ENCODE peak calls at places on chromosomes 2 and 18, in ten cellular contexts. B is CD8-positive, alpha-beta T cell; J is mucosa of descending colon; G is thyroid gland; T is astrocyte of the spinal cord; Z is fibroblast of the aortic adventitia; V is SJSA1; R is CD4-positive, alpha-beta memory T cell; L is AG10803; U is ovary. Y is an unnamed sample.

GRCh38 chr2:100189395-100189794 is 47.0 kb upstream of the AFF3 start:
- DNase-seq in B (no peak), J (no peak), G (no peak), T (no peak), Z (no peak), V (no peak), R (no peak), L (no peak), U (no peak), Y (no peak)

GRCh38 chr18:5980721-5981120 is 85.4 kb upstream of the TMEM200C start:
- DNase-seq in B (no peak), J (no peak), G (no peak), T (no peak), Z (no peak), V (no peak), R (no peak), L (no peak), U (no peak), Y (no peak)

GRCh38 chr18:76983613-76984051 is 149.0 kb downstream of the MBP start:
- DNase-seq in B (no peak), J (no peak), G (no peak), T (no peak), Z (no peak), V (no peak), R (no peak), L (no peak), U (no peak), Y (no peak)

GRCh38 chr2:135831180-135831812 is 5.7 kb downstream of the LCT start:
- DNase-seq in B (no peak), J (peak), G (no peak), T (no peak), Z (no peak), V (no peak), R (no peak), L (no peak), U (no peak), Y (no peak)

GRCh38 chr2:239380831-239381708 is 19.8 kb downstream of the HDAC4 start:
- DNase-seq in B (peak), J (peak), G (peak), T (no peak), Z (no peak), V (no peak), R (peak), L (no peak), U (no peak), Y (no peak)

GRCh38 chr2:37875332-37875976 is 49.6 kb upstream of the RMDN2 start:
- DNase-seq in B (no peak), J (no peak), G (no peak), T (no peak), Z (no peak), V (no peak), R (no peak), L (no peak), U (no peak), Y (no peak)

GRCh38 chr2:134348239-134348638 is 94.4 kb downstream of the MGAT5 start:
- DNase-seq in B (no peak), J (no peak), G (no peak), T (peak), Z (peak), V (peak), R (no peak), L (peak), U (no peak), Y (no peak)

GRCh38 chr2:108971661-108972566 is 17.1 kb downstream of the EDAR start:
- DNase-seq in B (no peak), J (peak), G (no peak), T (peak), Z (peak), V (no peak), R (no peak), L (peak), U (no peak), Y (peak)

GRCh38 chr2:36516136-36516870 is 81.7 kb downstream of the FEZ2 start:
- DNase-seq in B (no peak), J (no peak), G (peak), T (peak), Z (peak), V (peak), R (no peak), L (peak), U (no peak), Y (no peak)

GRCh38 chr2:24877646-24878045 is 42.4 kb downstream of the ADCY3 start:
- DNase-seq in B (no peak), J (no peak), G (no peak), T (no peak), Z (no peak), V (no peak), R (no peak), L (no peak), U (no peak), Y (no peak)

GRCh38 chr2:188449992-188450391 is 158.3 kb downstream of the GULP1 start:
- DNase-seq in B (no peak), J (no peak), G (no peak), T (no peak), Z (peak), V (no peak), R (no peak), L (no peak), U (no peak), Y (no peak)

GRCh38 chr2:25079050-25079635 is 37.3 kb downstream of the EFR3B start:
- DNase-seq in B (no peak), J (no peak), G (no peak), T (no peak), Z (no peak), V (no peak), R (no peak), L (no peak), U (no peak), Y (no peak)

GRCh38 chr2:42877936-42878335 is 85.6 kb upstream of the HAAO start:
- DNase-seq in B (no peak), J (no peak), G (no peak), T (no peak), Z (no peak), V (no peak), R (no peak), L (no peak), U (no peak), Y (no peak)

GRCh38 chr2:147430408-147430807 is 414.4 kb upstream of the ACVR2A start:
- DNase-seq in B (no peak), J (peak), G (no peak), T (no peak), Z (no peak), V (no peak), R (no peak), L (no peak), U (no peak), Y (no peak)

GRCh38 chr2:233934524-233934923 is 17.4 kb downstream of the TRPM8 start:
- DNase-seq in B (no peak), J (no peak), G (no peak), T (no peak), Z (no peak), V (no peak), R (no peak), L (no peak), U (no peak), Y (no peak)

GRCh38 chr2:115165529-115166109 is 723.2 kb downstream of the DPP10 start:
- DNase-seq in B (no peak), J (peak), G (no peak), T (peak), Z (peak), V (no peak), R (no peak), L (peak), U (no peak), Y (peak)

GRCh38 chr18:26436176-26437031 is 111.9 kb downstream of the KCTD1 start:
- DNase-seq in B (no peak), J (no peak), G (no peak), T (peak), Z (peak), V (peak), R (no peak), L (peak), U (no peak), Y (no peak)

GRCh38 chr2:224438726-224439125 is 36.8 kb upstream of the FAM124B start:
- DNase-seq in B (no peak), J (no peak), G (no peak), T (no peak), Z (no peak), V (no peak), R (no peak), L (no peak), U (no peak), Y (no peak)

GRCh38 chr2:160174322-160174721 is 25.8 kb downstream of the ITGB6 start:
- DNase-seq in B (no peak), J (no peak), G (no peak), T (no peak), Z (no peak), V (no peak), R (no peak), L (no peak), U (no peak), Y (no peak)

GRCh38 chr2:120390381-120391055 is 44.6 kb downstream of the INHBB start:
- DNase-seq in B (no peak), J (no peak), G (no peak), T (no peak), Z (no peak), V (no peak), R (no peak), L (no peak), U (no peak), Y (no peak)

GRCh38 chr18:45197526-45197970 is 417.7 kb upstream of the SLC14A2 start:
- DNase-seq in B (no peak), J (no peak), G (peak), T (peak), Z (peak), V (peak), R (no peak), L (peak), U (no peak), Y (no peak)

GRCh38 chr18:57230861-57231260 is 84.0 kb downstream of the BOD1L2 start:
- DNase-seq in B (no peak), J (no peak), G (no peak), T (no peak), Z (no peak), V (no peak), R (no peak), L (no peak), U (no peak), Y (no peak)

GRCh38 chr18:79577451-79578395 is 101.9 kb upstream of the CTDP1 start:
- DNase-seq in B (no peak), J (peak), G (peak), T (no peak), Z (no peak), V (peak), R (no peak), L (no peak), U (peak), Y (no peak)

GRCh38 chr2:10882568-10882967 is 29.2 kb upstream of the KCNF1 start:
- DNase-seq in B (no peak), J (no peak), G (no peak), T (no peak), Z (no peak), V (no peak), R (no peak), L (no peak), U (no peak), Y (no peak)
- H3K4me3 ChIP-seq in B (no peak), J (no peak), G (no peak), T (no peak), Z (no peak), V (no peak), R (no peak), L (no peak), U (no peak), Y (no peak)

GRCh38 chr2:110101911-110102774 is 13.5 kb downstream of the MALL start:
- DNase-seq in B (no peak), J (peak), G (no peak), T (peak), Z (no peak), V (no peak), R (no peak), L (peak), U (no peak), Y (peak)

GRCh38 chr2:110099036-110099420 is 16.6 kb downstream of the MALL start:
- DNase-seq in B (no peak), J (no peak), G (no peak), T (no peak), Z (no peak), V (no peak), R (no peak), L (peak), U (no peak), Y (no peak)

GRCh38 chr2:110099471-110100225 is 16.0 kb downstream of the MALL start:
- DNase-seq in B (no peak), J (no peak), G (no peak), T (no peak), Z (no peak), V (no peak), R (no peak), L (no peak), U (no peak), Y (no peak)

GRCh38 chr2:110103060-110103961 is 12.3 kb downstream of the MALL start:
- DNase-seq in B (no peak), J (peak), G (no peak), T (no peak), Z (no peak), V (no peak), R (no peak), L (no peak), U (no peak), Y (no peak)

DNA sequence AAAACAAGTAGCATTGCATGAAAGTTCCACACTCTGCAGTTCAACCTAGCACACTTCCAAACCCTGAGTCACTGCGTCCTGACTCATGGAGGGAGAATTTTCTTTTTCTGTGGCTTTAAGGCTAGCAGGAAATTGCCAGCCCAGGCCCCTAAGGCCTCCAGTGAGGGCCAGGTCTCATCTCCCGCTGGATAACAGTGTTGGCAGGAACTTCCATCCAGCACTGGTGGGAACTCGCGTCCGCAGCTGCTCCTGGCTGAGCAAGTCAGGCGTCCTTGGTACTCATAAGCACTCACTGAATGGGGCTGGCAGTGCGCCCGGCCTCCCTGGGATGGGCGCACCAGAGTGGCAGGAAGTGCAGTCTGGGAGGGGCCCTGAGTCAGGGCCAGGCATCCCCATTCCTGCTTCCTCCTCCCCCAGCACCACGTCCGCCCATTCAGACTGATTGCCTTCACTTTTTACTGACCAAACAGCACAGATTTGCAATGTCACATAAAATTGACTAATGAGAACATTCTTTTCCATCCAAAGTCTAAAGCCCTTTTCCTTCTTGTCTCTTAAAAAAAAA is 14.3 kb downstream of the MALL start:
- DNase-seq in B (no peak), J (peak), G (peak), T (peak), Z (peak), V (peak), R (no peak), L (peak), U (peak), Y (peak)
- H3K4me3 ChIP-seq in B (no peak), J (no peak), G (no peak), T (no peak), Z (peak), V (no peak), R (no peak), L (peak), U (no peak), Y (no peak)

GRCh38 chr2:237980751-237981150 is 13.9 kb downstream of the UBE2F start:
- DNase-seq in B (no peak), J (no peak), G (no peak), T (no peak), Z (no peak), V (no peak), R (no peak), L (no peak), U (no peak), Y (no peak)

GRCh38 chr2:237980087-237980486 is 13.3 kb downstream of the UBE2F start:
- DNase-seq in B (no peak), J (no peak), G (no peak), T (no peak), Z (no peak), V (no peak), R (no peak), L (no peak), U (no peak), Y (no peak)

GRCh38 chr2:237979331-237979730 is 12.5 kb downstream of the UBE2F start:
- DNase-seq in B (no peak), J (no peak), G (no peak), T (no peak), Z (no peak), V (no peak), R (no peak), L (no peak), U (no peak), Y (no peak)

GRCh38 chr2:237978058-237978712 is 11.4 kb downstream of the UBE2F start:
- DNase-seq in B (no peak), J (peak), G (no peak), T (no peak), Z (peak), V (no peak), R (no peak), L (peak), U (no peak), Y (no peak)

DNA sequence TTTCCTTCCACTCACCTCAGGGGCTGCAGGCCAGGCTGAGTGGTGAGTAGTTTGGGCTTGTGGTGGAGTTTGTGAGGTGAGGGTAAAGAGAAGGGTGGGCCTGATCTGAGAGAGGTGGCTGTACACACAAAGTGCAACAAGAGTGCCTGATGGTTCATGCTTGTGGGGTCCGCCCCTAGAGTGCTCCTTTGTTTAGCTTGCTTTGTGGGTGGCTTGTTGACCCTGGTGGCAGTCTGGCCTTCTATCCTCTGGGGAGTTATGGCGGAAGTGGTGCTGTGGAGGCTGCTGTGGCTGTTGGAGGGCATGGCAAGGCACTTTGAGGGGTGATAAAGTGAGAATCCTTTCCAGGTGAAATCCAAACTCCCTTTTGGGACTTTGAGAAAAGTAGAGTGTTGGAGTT is 10.6 kb downstream of the UBE2F start:
- DNase-seq in B (no peak), J (no peak), G (no peak), T (no peak), Z (no peak), V (peak), R (no peak), L (no peak), U (no peak), Y (no peak)
- H3K4me3 ChIP-seq in B (no peak), J (no peak), G (no peak), T (no peak), Z (no peak), V (no peak), R (no peak), L (no peak), U (no peak), Y (no peak)

DNA sequence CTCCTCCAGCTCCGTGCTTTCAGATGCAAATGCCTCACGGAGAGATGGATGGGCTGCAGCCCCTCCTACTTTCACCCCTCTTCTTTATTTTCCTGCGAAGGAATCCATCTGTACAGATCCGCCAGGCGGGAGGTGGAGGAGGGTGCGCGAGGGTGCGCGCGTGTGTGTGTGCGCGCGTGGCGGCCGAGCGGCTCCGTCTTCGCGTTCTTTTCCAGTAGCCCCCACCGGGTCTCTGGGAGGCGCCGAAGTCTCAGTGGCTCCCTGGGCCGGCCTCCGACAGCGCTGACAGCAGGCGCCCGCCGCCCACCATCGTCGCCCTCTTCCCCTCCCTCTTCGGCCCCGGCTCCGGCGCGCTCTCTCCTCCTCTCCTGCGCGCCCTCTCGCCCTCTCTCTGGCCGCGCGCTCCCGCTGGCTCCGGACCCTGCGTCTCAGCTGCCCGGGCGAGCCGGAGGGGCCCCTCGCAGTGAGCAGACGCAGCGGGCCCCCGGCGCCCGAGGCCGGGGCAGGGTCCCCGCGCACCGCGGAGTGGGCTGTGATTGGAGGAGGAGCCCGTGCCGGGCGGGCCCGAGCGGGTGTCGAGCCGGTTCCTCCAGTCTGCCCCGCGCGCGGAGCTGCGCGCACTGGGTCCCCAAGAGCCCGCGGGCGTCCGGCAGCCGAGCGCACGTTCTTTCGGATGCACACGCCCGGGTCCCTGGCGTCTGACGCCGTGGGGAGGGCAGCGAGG is at the start of gene CDH7:
- DNase-seq in B (no peak), J (no peak), G (peak), T (no peak), Z (no peak), V (no peak), R (no peak), L (no peak), U (no peak), Y (peak)
- H3K4me3 ChIP-seq in B (no peak), J (no peak), G (no peak), T (peak), Z (no peak), V (no peak), R (no peak), L (no peak), U (no peak), Y (peak)

GRCh38 chr2:30421551-30422436 is 25.3 kb upstream of the LCLAT1 start:
- DNase-seq in B (peak), J (no peak), G (no peak), T (peak), Z (peak), V (no peak), R (peak), L (peak), U (no peak), Y (no peak)
- H3K4me3 ChIP-seq in B (peak), J (no peak), G (no peak), T (no peak), Z (peak), V (no peak), R (no peak), L (peak), U (no peak), Y (no peak)

DNA sequence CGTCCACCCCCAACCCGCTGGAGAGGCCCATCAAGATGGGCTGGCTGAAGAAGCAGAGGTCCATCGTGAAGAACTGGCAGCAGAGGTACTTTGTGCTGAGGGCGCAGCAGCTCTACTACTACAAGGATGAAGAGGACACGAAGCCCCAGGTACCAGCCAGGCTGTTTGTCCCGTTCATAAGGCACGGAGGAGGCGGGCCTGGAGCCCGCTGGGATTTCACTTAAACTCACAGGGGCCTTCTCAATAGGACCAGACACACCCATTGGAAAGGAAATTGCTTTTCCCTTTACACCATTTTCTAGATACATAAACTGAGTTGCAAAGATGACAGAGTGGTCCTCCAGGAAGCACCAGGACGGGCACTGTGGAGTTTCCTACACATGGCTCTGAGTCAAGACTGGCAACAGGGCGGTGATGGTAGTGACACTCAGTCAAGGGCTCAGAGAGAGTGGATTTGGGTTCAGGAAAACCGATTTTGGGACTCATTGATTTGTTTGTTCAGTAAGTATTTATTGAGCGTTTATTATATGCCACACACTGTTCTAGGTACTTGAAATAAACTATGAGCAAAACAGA is 40.7 kb downstream of the ARHGAP25 start:
- DNase-seq in B (no peak), J (no peak), G (no peak), T (no peak), Z (no peak), V (no peak), R (peak), L (no peak), U (no peak), Y (no peak)
- H3K4me3 ChIP-seq in B (peak), J (no peak), G (no peak), T (no peak), Z (no peak), V (no peak), R (peak), L (no peak), U (peak), Y (no peak)

DNA sequence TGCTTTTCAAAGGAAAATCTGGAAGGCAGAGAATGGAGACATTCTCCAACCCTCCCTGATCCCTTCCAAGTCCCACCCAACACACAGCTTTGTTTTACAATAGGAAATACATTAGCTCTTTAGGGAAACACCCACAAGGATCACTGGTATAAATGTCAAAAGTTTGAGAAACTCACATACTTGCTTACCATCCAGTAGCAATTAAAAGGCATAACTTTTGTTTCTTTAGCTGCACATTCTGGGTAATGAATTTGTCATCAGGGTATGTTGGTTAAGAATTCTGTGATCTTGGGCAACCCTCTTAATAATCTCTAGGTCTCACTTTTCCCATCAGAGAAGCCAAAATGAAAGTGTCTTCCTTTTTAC is 97.2 kb upstream of the SEC11C start:
- DNase-seq in B (no peak), J (no peak), G (no peak), T (no peak), Z (peak), V (no peak), R (no peak), L (peak), U (no peak), Y (no peak)
- H3K4me3 ChIP-seq in B (no peak), J (no peak), G (no peak), T (no peak), Z (no peak), V (no peak), R (no peak), L (no peak), U (no peak), Y (no peak)

GRCh38 chr18:48933578-48934399 is 17.0 kb downstream of the SMAD7 start:
- DNase-seq in B (no peak), J (no peak), G (peak), T (no peak), Z (no peak), V (peak), R (no peak), L (no peak), U (no peak), Y (no peak)
- H3K4me3 ChIP-seq in B (no peak), J (no peak), G (no peak), T (no peak), Z (peak), V (no peak), R (no peak), L (peak), U (no peak), Y (no peak)

Y was measured in MG63.